ENCODE peak calls at places on chromosomes 4 and X, in nine cellular contexts. One of them, this sample, is unnamed.

GRCh38 chr4:123939621-123940020 is 543.0 kb downstream of the SPRY1 start:
- DNase-seq in NCI-H2171: no peak
- DNase-seq in fibroblast of gingiva: peak; percentile 53
- DNase-seq in AG09319: no peak
- DNase-seq in germinal center: no peak
- DNase-seq in effector memory CD4-positive, alpha-beta T cell: no peak
- DNase-seq in colonic mucosa: no peak
- DNase-seq in COLO829: peak; percentile 37
- DNase-seq in stimulated activated CD4-positive, alpha-beta T cell treated with anti-CD3 and anti-CD28 coated beads, TNF-alpha, amount 100 ng/mL, for 4 hours: no peak
- DNase-seq in this sample: peak; percentile 6

GRCh38 chr4:110654254-110654635 is 31.4 kb upstream of the PITX2 start:
- DNase-seq in NCI-H2171: no peak
- DNase-seq in fibroblast of gingiva: no peak
- DNase-seq in AG09319: no peak
- DNase-seq in germinal center: no peak
- DNase-seq in effector memory CD4-positive, alpha-beta T cell: no peak
- DNase-seq in colonic mucosa: no peak
- DNase-seq in COLO829: peak; percentile 62
- DNase-seq in stimulated activated CD4-positive, alpha-beta T cell treated with anti-CD3 and anti-CD28 coated beads, TNF-alpha, amount 100 ng/mL, for 4 hours: no peak
- DNase-seq in this sample: no peak

GRCh38 chr4:151799417-151800030 is 38.7 kb upstream of the GATB start:
- DNase-seq in NCI-H2171: no peak
- DNase-seq in fibroblast of gingiva: no peak
- DNase-seq in AG09319: no peak
- DNase-seq in germinal center: no peak
- DNase-seq in effector memory CD4-positive, alpha-beta T cell: no peak
- DNase-seq in colonic mucosa: no peak
- DNase-seq in COLO829: no peak
- DNase-seq in stimulated activated CD4-positive, alpha-beta T cell treated with anti-CD3 and anti-CD28 coated beads, TNF-alpha, amount 100 ng/mL, for 4 hours: no peak
- DNase-seq in this sample: no peak

GRCh38 chr4:110132822-110133719 is 65.3 kb downstream of the ELOVL6 start:
- DNase-seq in NCI-H2171: no peak
- DNase-seq in fibroblast of gingiva: no peak
- DNase-seq in AG09319: no peak
- DNase-seq in germinal center: no peak
- DNase-seq in effector memory CD4-positive, alpha-beta T cell: no peak
- DNase-seq in colonic mucosa: peak; percentile 34
- DNase-seq in COLO829: no peak
- DNase-seq in stimulated activated CD4-positive, alpha-beta T cell treated with anti-CD3 and anti-CD28 coated beads, TNF-alpha, amount 100 ng/mL, for 4 hours: no peak
- DNase-seq in this sample: no peak

GRCh38 chr4:71944956-71945355 is 86.8 kb upstream of the NPFFR2 start:
- DNase-seq in NCI-H2171: no peak
- DNase-seq in fibroblast of gingiva: no peak
- DNase-seq in AG09319: no peak
- DNase-seq in germinal center: no peak
- DNase-seq in effector memory CD4-positive, alpha-beta T cell: no peak
- DNase-seq in colonic mucosa: no peak
- DNase-seq in COLO829: no peak
- DNase-seq in stimulated activated CD4-positive, alpha-beta T cell treated with anti-CD3 and anti-CD28 coated beads, TNF-alpha, amount 100 ng/mL, for 4 hours: no peak
- DNase-seq in this sample: no peak

GRCh38 chrX:143663755-143664154 is 27.9 kb upstream of the SLITRK4 start:
- DNase-seq in NCI-H2171: no peak
- DNase-seq in fibroblast of gingiva: no peak
- DNase-seq in AG09319: no peak
- DNase-seq in germinal center: no peak
- DNase-seq in effector memory CD4-positive, alpha-beta T cell: no peak
- DNase-seq in colonic mucosa: no peak
- DNase-seq in COLO829: no peak
- DNase-seq in stimulated activated CD4-positive, alpha-beta T cell treated with anti-CD3 and anti-CD28 coated beads, TNF-alpha, amount 100 ng/mL, for 4 hours: no peak
- DNase-seq in this sample: no peak

GRCh38 chr4:91448668-91449330 is 855.0 kb upstream of the GRID2 start:
- DNase-seq in NCI-H2171: no peak
- DNase-seq in fibroblast of gingiva: no peak
- DNase-seq in AG09319: no peak
- DNase-seq in germinal center: no peak
- DNase-seq in effector memory CD4-positive, alpha-beta T cell: no peak
- DNase-seq in colonic mucosa: no peak
- DNase-seq in COLO829: peak; percentile 7
- DNase-seq in stimulated activated CD4-positive, alpha-beta T cell treated with anti-CD3 and anti-CD28 coated beads, TNF-alpha, amount 100 ng/mL, for 4 hours: no peak
- DNase-seq in this sample: no peak

GRCh38 chr4:7331682-7332000 is 103.1 kb downstream of the PSAPL1 start:
- DNase-seq in NCI-H2171: no peak
- DNase-seq in fibroblast of gingiva: no peak
- DNase-seq in AG09319: no peak
- DNase-seq in germinal center: no peak
- DNase-seq in effector memory CD4-positive, alpha-beta T cell: no peak
- DNase-seq in colonic mucosa: no peak
- DNase-seq in COLO829: no peak
- DNase-seq in stimulated activated CD4-positive, alpha-beta T cell treated with anti-CD3 and anti-CD28 coated beads, TNF-alpha, amount 100 ng/mL, for 4 hours: no peak
- DNase-seq in this sample: no peak

GRCh38 chr4:175125410-175126068 is 207.4 kb downstream of the ADAM29 start:
- DNase-seq in NCI-H2171: no peak
- DNase-seq in fibroblast of gingiva: no peak
- DNase-seq in AG09319: no peak
- DNase-seq in germinal center: no peak
- DNase-seq in effector memory CD4-positive, alpha-beta T cell: no peak
- DNase-seq in colonic mucosa: no peak
- DNase-seq in COLO829: no peak
- DNase-seq in stimulated activated CD4-positive, alpha-beta T cell treated with anti-CD3 and anti-CD28 coated beads, TNF-alpha, amount 100 ng/mL, for 4 hours: no peak
- DNase-seq in this sample: no peak

GRCh38 chr4:186201535-186202230 is 10.3 kb downstream of the CYP4V2 start:
- DNase-seq in NCI-H2171: peak; percentile 1
- DNase-seq in fibroblast of gingiva: no peak
- DNase-seq in AG09319: no peak
- DNase-seq in germinal center: peak; percentile 73
- DNase-seq in effector memory CD4-positive, alpha-beta T cell: peak; percentile 14
- DNase-seq in colonic mucosa: peak; percentile 39
- DNase-seq in COLO829: no peak
- DNase-seq in stimulated activated CD4-positive, alpha-beta T cell treated with anti-CD3 and anti-CD28 coated beads, TNF-alpha, amount 100 ng/mL, for 4 hours: peak; percentile 17
- DNase-seq in this sample: no peak

GRCh38 chr4:106816501-106816900 is 219.6 kb downstream of the DKK2 start:
- DNase-seq in NCI-H2171: no peak
- DNase-seq in fibroblast of gingiva: no peak
- DNase-seq in AG09319: no peak
- DNase-seq in germinal center: no peak
- DNase-seq in effector memory CD4-positive, alpha-beta T cell: no peak
- DNase-seq in colonic mucosa: no peak
- DNase-seq in COLO829: no peak
- DNase-seq in stimulated activated CD4-positive, alpha-beta T cell treated with anti-CD3 and anti-CD28 coated beads, TNF-alpha, amount 100 ng/mL, for 4 hours: no peak
- DNase-seq in this sample: peak; percentile 16

GRCh38 chr4:159051245-159052071 is 51.4 kb upstream of the RAPGEF2 start:
- DNase-seq in NCI-H2171: no peak
- DNase-seq in fibroblast of gingiva: no peak
- DNase-seq in AG09319: no peak
- DNase-seq in germinal center: peak; percentile 30
- DNase-seq in effector memory CD4-positive, alpha-beta T cell: no peak
- DNase-seq in colonic mucosa: no peak
- DNase-seq in COLO829: no peak
- DNase-seq in stimulated activated CD4-positive, alpha-beta T cell treated with anti-CD3 and anti-CD28 coated beads, TNF-alpha, amount 100 ng/mL, for 4 hours: no peak
- DNase-seq in this sample: no peak

GRCh38 chr4:31295081-31295480 is 574.9 kb downstream of the PCDH7 start:
- DNase-seq in NCI-H2171: no peak
- DNase-seq in fibroblast of gingiva: no peak
- DNase-seq in AG09319: no peak
- DNase-seq in germinal center: no peak
- DNase-seq in effector memory CD4-positive, alpha-beta T cell: no peak
- DNase-seq in colonic mucosa: no peak
- DNase-seq in COLO829: no peak
- DNase-seq in stimulated activated CD4-positive, alpha-beta T cell treated with anti-CD3 and anti-CD28 coated beads, TNF-alpha, amount 100 ng/mL, for 4 hours: no peak
- DNase-seq in this sample: no peak

GRCh38 chr4:104901438-104901837 is 245.2 kb upstream of the TET2 start:
- DNase-seq in NCI-H2171: no peak
- DNase-seq in fibroblast of gingiva: no peak
- DNase-seq in AG09319: no peak
- DNase-seq in germinal center: no peak
- DNase-seq in effector memory CD4-positive, alpha-beta T cell: no peak
- DNase-seq in colonic mucosa: no peak
- DNase-seq in COLO829: peak; percentile 9
- DNase-seq in stimulated activated CD4-positive, alpha-beta T cell treated with anti-CD3 and anti-CD28 coated beads, TNF-alpha, amount 100 ng/mL, for 4 hours: no peak
- DNase-seq in this sample: no peak

GRCh38 chrX:149871940-149872339 is 9.0 kb upstream of the MAGEA8 start:
- DNase-seq in NCI-H2171: no peak
- DNase-seq in fibroblast of gingiva: no peak
- DNase-seq in AG09319: no peak
- DNase-seq in germinal center: peak; percentile 12
- DNase-seq in effector memory CD4-positive, alpha-beta T cell: no peak
- DNase-seq in colonic mucosa: peak; percentile 27
- DNase-seq in COLO829: no peak
- DNase-seq in stimulated activated CD4-positive, alpha-beta T cell treated with anti-CD3 and anti-CD28 coated beads, TNF-alpha, amount 100 ng/mL, for 4 hours: peak; percentile 9
- DNase-seq in this sample: no peak

GRCh38 chr4:32775049-32775448 is 2054.9 kb downstream of the PCDH7 start:
- DNase-seq in NCI-H2171: no peak
- DNase-seq in fibroblast of gingiva: peak; percentile 1
- DNase-seq in AG09319: no peak
- DNase-seq in germinal center: no peak
- DNase-seq in effector memory CD4-positive, alpha-beta T cell: no peak
- DNase-seq in colonic mucosa: no peak
- DNase-seq in COLO829: peak; percentile 5
- DNase-seq in stimulated activated CD4-positive, alpha-beta T cell treated with anti-CD3 and anti-CD28 coated beads, TNF-alpha, amount 100 ng/mL, for 4 hours: no peak
- DNase-seq in this sample: no peak

GRCh38 chr4:185730387-185730786 is 81.6 kb downstream of the SORBS2 start:
- DNase-seq in NCI-H2171: no peak
- DNase-seq in fibroblast of gingiva: peak; percentile 30
- DNase-seq in AG09319: no peak
- DNase-seq in germinal center: no peak
- DNase-seq in effector memory CD4-positive, alpha-beta T cell: no peak
- DNase-seq in colonic mucosa: no peak
- DNase-seq in COLO829: peak; percentile 69
- DNase-seq in stimulated activated CD4-positive, alpha-beta T cell treated with anti-CD3 and anti-CD28 coated beads, TNF-alpha, amount 100 ng/mL, for 4 hours: no peak
- DNase-seq in this sample: no peak

GRCh38 chr4:139460565-139460964 is 6.6 kb downstream of the RAB33B start:
- DNase-seq in NCI-H2171: no peak
- DNase-seq in fibroblast of gingiva: no peak
- DNase-seq in AG09319: no peak
- DNase-seq in germinal center: no peak
- DNase-seq in effector memory CD4-positive, alpha-beta T cell: no peak
- DNase-seq in colonic mucosa: no peak
- DNase-seq in COLO829: no peak
- DNase-seq in stimulated activated CD4-positive, alpha-beta T cell treated with anti-CD3 and anti-CD28 coated beads, TNF-alpha, amount 100 ng/mL, for 4 hours: no peak
- DNase-seq in this sample: no peak

GRCh38 chr4:177118596-177118995 is 191.1 kb upstream of the NEIL3 start:
- DNase-seq in NCI-H2171: no peak
- DNase-seq in fibroblast of gingiva: peak; percentile 98
- DNase-seq in AG09319: peak; percentile 96
- DNase-seq in germinal center: no peak
- DNase-seq in effector memory CD4-positive, alpha-beta T cell: no peak
- DNase-seq in colonic mucosa: no peak
- DNase-seq in COLO829: no peak
- DNase-seq in stimulated activated CD4-positive, alpha-beta T cell treated with anti-CD3 and anti-CD28 coated beads, TNF-alpha, amount 100 ng/mL, for 4 hours: no peak
- DNase-seq in this sample: peak; percentile 65

GRCh38 chr4:78560296-78560963 is 8.9 kb downstream of the ANXA3 start:
- DNase-seq in NCI-H2171: no peak
- DNase-seq in fibroblast of gingiva: no peak
- DNase-seq in AG09319: no peak
- DNase-seq in germinal center: no peak
- DNase-seq in effector memory CD4-positive, alpha-beta T cell: no peak
- DNase-seq in colonic mucosa: no peak
- DNase-seq in COLO829: peak; percentile 66
- DNase-seq in stimulated activated CD4-positive, alpha-beta T cell treated with anti-CD3 and anti-CD28 coated beads, TNF-alpha, amount 100 ng/mL, for 4 hours: no peak
- DNase-seq in this sample: peak; percentile 59

GRCh38 chr4:43992552-43992951 is 456.1 kb downstream of the KCTD8 start:
- DNase-seq in NCI-H2171: no peak
- DNase-seq in fibroblast of gingiva: no peak
- DNase-seq in AG09319: no peak
- DNase-seq in germinal center: no peak
- DNase-seq in effector memory CD4-positive, alpha-beta T cell: no peak
- DNase-seq in colonic mucosa: no peak
- DNase-seq in COLO829: no peak
- DNase-seq in stimulated activated CD4-positive, alpha-beta T cell treated with anti-CD3 and anti-CD28 coated beads, TNF-alpha, amount 100 ng/mL, for 4 hours: no peak
- DNase-seq in this sample: no peak

GRCh38 chrX:69109706-69110635 is 55.3 kb downstream of the PJA1 start:
- DNase-seq in NCI-H2171: no peak
- DNase-seq in fibroblast of gingiva: peak; percentile 2
- DNase-seq in AG09319: no peak
- DNase-seq in germinal center: no peak
- DNase-seq in effector memory CD4-positive, alpha-beta T cell: no peak
- DNase-seq in colonic mucosa: no peak
- DNase-seq in COLO829: peak; percentile 89
- DNase-seq in stimulated activated CD4-positive, alpha-beta T cell treated with anti-CD3 and anti-CD28 coated beads, TNF-alpha, amount 100 ng/mL, for 4 hours: no peak
- DNase-seq in this sample: no peak

GRCh38 chr4:2923141-2923551 is 40.1 kb downstream of the NOP14 start:
- DNase-seq in NCI-H2171: no peak
- DNase-seq in fibroblast of gingiva: peak; percentile 34
- DNase-seq in AG09319: no peak
- DNase-seq in germinal center: no peak
- DNase-seq in effector memory CD4-positive, alpha-beta T cell: no peak
- DNase-seq in colonic mucosa: no peak
- DNase-seq in COLO829: no peak
- DNase-seq in stimulated activated CD4-positive, alpha-beta T cell treated with anti-CD3 and anti-CD28 coated beads, TNF-alpha, amount 100 ng/mL, for 4 hours: no peak
- DNase-seq in this sample: no peak

GRCh38 chrX:140672840-140673731 is 36.5 kb upstream of the LINC00632 start:
- DNase-seq in NCI-H2171: no peak
- DNase-seq in fibroblast of gingiva: no peak
- DNase-seq in AG09319: no peak
- DNase-seq in germinal center: no peak
- DNase-seq in effector memory CD4-positive, alpha-beta T cell: no peak
- DNase-seq in colonic mucosa: no peak
- DNase-seq in COLO829: peak; percentile 59
- DNase-seq in stimulated activated CD4-positive, alpha-beta T cell treated with anti-CD3 and anti-CD28 coated beads, TNF-alpha, amount 100 ng/mL, for 4 hours: no peak
- DNase-seq in this sample: no peak

GRCh38 chr4:44725166-44725565 is 1.2 kb downstream of the GNPDA2 start:
- DNase-seq in NCI-H2171: no peak
- DNase-seq in fibroblast of gingiva: no peak
- DNase-seq in AG09319: no peak
- DNase-seq in germinal center: no peak
- DNase-seq in effector memory CD4-positive, alpha-beta T cell: no peak
- DNase-seq in colonic mucosa: no peak
- DNase-seq in COLO829: no peak
- DNase-seq in stimulated activated CD4-positive, alpha-beta T cell treated with anti-CD3 and anti-CD28 coated beads, TNF-alpha, amount 100 ng/mL, for 4 hours: no peak
- DNase-seq in this sample: no peak

GRCh38 chr4:75916091-75916661 is 13.9 kb upstream of the PPEF2 start:
- DNase-seq in NCI-H2171: no peak
- DNase-seq in fibroblast of gingiva: peak; percentile 54
- DNase-seq in AG09319: peak; percentile 31
- DNase-seq in germinal center: peak; percentile 58
- DNase-seq in effector memory CD4-positive, alpha-beta T cell: no peak
- DNase-seq in colonic mucosa: peak; percentile 30
- DNase-seq in COLO829: peak; percentile 71
- DNase-seq in stimulated activated CD4-positive, alpha-beta T cell treated with anti-CD3 and anti-CD28 coated beads, TNF-alpha, amount 100 ng/mL, for 4 hours: no peak
- DNase-seq in this sample: peak; percentile 25

GRCh38 chr4:95294291-95294690 is 254.5 kb downstream of the UNC5C start:
- DNase-seq in NCI-H2171: no peak
- DNase-seq in fibroblast of gingiva: no peak
- DNase-seq in AG09319: no peak
- DNase-seq in germinal center: no peak
- DNase-seq in effector memory CD4-positive, alpha-beta T cell: no peak
- DNase-seq in colonic mucosa: no peak
- DNase-seq in COLO829: no peak
- DNase-seq in stimulated activated CD4-positive, alpha-beta T cell treated with anti-CD3 and anti-CD28 coated beads, TNF-alpha, amount 100 ng/mL, for 4 hours: no peak
- DNase-seq in this sample: no peak

GRCh38 chr4:161813889-161814288 is 349.9 kb downstream of the FSTL5 start:
- DNase-seq in NCI-H2171: no peak
- DNase-seq in fibroblast of gingiva: no peak
- DNase-seq in AG09319: no peak
- DNase-seq in germinal center: no peak
- DNase-seq in effector memory CD4-positive, alpha-beta T cell: no peak
- DNase-seq in colonic mucosa: no peak
- DNase-seq in COLO829: no peak
- DNase-seq in stimulated activated CD4-positive, alpha-beta T cell treated with anti-CD3 and anti-CD28 coated beads, TNF-alpha, amount 100 ng/mL, for 4 hours: no peak
- DNase-seq in this sample: no peak

GRCh38 chrX:77785400-77785745 is 643 bp downstream of the ATRX start:
- DNase-seq in NCI-H2171: peak; percentile 3
- DNase-seq in fibroblast of gingiva: peak; percentile 1
- DNase-seq in AG09319: no peak
- DNase-seq in germinal center: peak; percentile 9
- DNase-seq in effector memory CD4-positive, alpha-beta T cell: no peak
- DNase-seq in colonic mucosa: peak; percentile 27
- DNase-seq in COLO829: peak; percentile 19
- DNase-seq in stimulated activated CD4-positive, alpha-beta T cell treated with anti-CD3 and anti-CD28 coated beads, TNF-alpha, amount 100 ng/mL, for 4 hours: no peak
- DNase-seq in this sample: no peak

GRCh38 chr4:77001907-77002306 is 52.4 kb downstream of the SEPTIN11 start:
- DNase-seq in NCI-H2171: no peak
- DNase-seq in fibroblast of gingiva: peak; percentile 37
- DNase-seq in AG09319: no peak
- DNase-seq in germinal center: no peak
- DNase-seq in effector memory CD4-positive, alpha-beta T cell: no peak
- DNase-seq in colonic mucosa: no peak
- DNase-seq in COLO829: peak; percentile 65
- DNase-seq in stimulated activated CD4-positive, alpha-beta T cell treated with anti-CD3 and anti-CD28 coated beads, TNF-alpha, amount 100 ng/mL, for 4 hours: no peak
- DNase-seq in this sample: peak; percentile 20

GRCh38 chr4:98662619-98663225 is 4.3 kb upstream of the TSPAN5 start:
- DNase-seq in NCI-H2171: no peak
- DNase-seq in fibroblast of gingiva: peak; percentile 28
- DNase-seq in AG09319: no peak
- DNase-seq in germinal center: no peak
- DNase-seq in effector memory CD4-positive, alpha-beta T cell: no peak
- DNase-seq in colonic mucosa: no peak
- DNase-seq in COLO829: no peak
- DNase-seq in stimulated activated CD4-positive, alpha-beta T cell treated with anti-CD3 and anti-CD28 coated beads, TNF-alpha, amount 100 ng/mL, for 4 hours: peak; percentile 26
- DNase-seq in this sample: no peak

This sample was measured in amniotic stem cell.